ENCODE peak calls at places on chromosome 4, in ten cellular contexts. U is upper lobe of right lung, F is cardiac muscle cell, Q is lung, B is astrocyte of the spinal cord, A is bronchial epithelial cell, Y is GM12865, V is MM.1S, I is thoracic aorta, E is thyroid gland. W is an unnamed sample.

GRCh38 chr4:124079174-124079780 is 633.3 kb downstream of the ANKRD50 start:
- DNase-seq in E (no peak), Q (no peak), V (no peak), A (no peak), F (peak; percentile 28), B (peak; percentile 21), Y (no peak), U (no peak), I (no peak), W (peak; percentile 58)

GRCh38 chr4:173168396-173169177 is at the start of gene GALNT7:
- DNase-seq in Y (peak; percentile 86), I (no peak), U (peak; percentile 89), V (peak; percentile 58), F (peak; percentile 73), E (peak; percentile 84), B (peak; percentile 67), Q (peak; percentile 79), A (peak; percentile 48), W (peak; percentile 58)

GRCh38 chr4:184528713-184529112 is 54.4 kb upstream of the IRF2 start:
- DNase-seq in B (no peak), A (no peak), E (no peak), Y (no peak), F (no peak), I (no peak), V (no peak), Q (no peak), U (no peak), W (no peak)

GRCh38 chr4:61202100-61202637 is 2.0 kb downstream of the ADGRL3 start:
- DNase-seq in A (no peak), F (no peak), I (no peak), U (no peak), B (peak; percentile 8), E (no peak), Y (no peak), Q (no peak), V (no peak), W (peak; percentile 12)

GRCh38 chr4:89492476-89493110 is 185.0 kb upstream of the GPRIN3 start:
- DNase-seq in U (no peak), B (peak; percentile 84), E (no peak), Q (no peak), A (peak; percentile 84), Y (no peak), I (no peak), V (no peak), F (peak; percentile 86), W (peak; percentile 92)

GRCh38 chr4:106315476-106315967 is 487 bp downstream of the TBCK start:
- DNase-seq in Y (no peak), Q (peak; percentile 30), I (no peak), B (peak; percentile 24), E (no peak), A (peak; percentile 98), F (no peak), U (no peak), V (peak; percentile 21), W (peak; percentile 18)

GRCh38 chr4:23837366-23837765 is 52.5 kb downstream of the PPARGC1A start:
- DNase-seq in B (no peak), V (no peak), A (no peak), U (no peak), I (no peak), F (no peak), E (no peak), Q (no peak), Y (no peak), W (no peak)

GRCh38 chr4:3665360-3665891 is 100.8 kb upstream of the ADRA2C start:
- DNase-seq in Q (no peak), B (no peak), V (no peak), I (no peak), E (no peak), A (no peak), U (no peak), F (no peak), Y (no peak), W (no peak)

GRCh38 chr4:105709081-105709450 is 482 bp downstream of the GSTCD start:
- DNase-seq in F (peak; percentile 16), A (peak; percentile 35), Y (peak; percentile 40), E (no peak), U (no peak), V (peak; percentile 13), B (peak; percentile 24), Q (no peak), I (no peak), W (no peak)

GRCh38 chr4:102047616-102048015 is 257.1 kb downstream of the BANK1 start:
- DNase-seq in A (no peak), Q (no peak), I (no peak), F (no peak), Y (no peak), B (no peak), U (no peak), V (no peak), E (no peak), W (no peak)

GRCh38 chr4:4461850-4462249 is 74.9 kb downstream of the NSG1 start:
- DNase-seq in Y (no peak), A (no peak), E (peak; percentile 42), F (no peak), U (peak; percentile 67), Q (no peak), B (no peak), V (no peak), I (no peak), W (no peak)

GRCh38 chr4:10019521-10020051 is 1.7 kb downstream of the SLC2A9 start:
- DNase-seq in U (no peak), F (no peak), I (no peak), Q (no peak), A (no peak), V (no peak), E (peak; percentile 63), Y (no peak), B (no peak), W (no peak)
- H3K4me3 ChIP-seq in U (peak overlapping the region; percentile 49), F (peak overlapping the region; percentile 19), I (peak overlapping the region; percentile 62), Q (no peak overlapping the region), A (peak overlapping the region; percentile 0), V (peak overlapping the region; percentile 61), E (peak overlapping the region; percentile 37), Y (no peak overlapping the region), B (no peak overlapping the region), W (peak overlapping the region; percentile 55)

DNA sequence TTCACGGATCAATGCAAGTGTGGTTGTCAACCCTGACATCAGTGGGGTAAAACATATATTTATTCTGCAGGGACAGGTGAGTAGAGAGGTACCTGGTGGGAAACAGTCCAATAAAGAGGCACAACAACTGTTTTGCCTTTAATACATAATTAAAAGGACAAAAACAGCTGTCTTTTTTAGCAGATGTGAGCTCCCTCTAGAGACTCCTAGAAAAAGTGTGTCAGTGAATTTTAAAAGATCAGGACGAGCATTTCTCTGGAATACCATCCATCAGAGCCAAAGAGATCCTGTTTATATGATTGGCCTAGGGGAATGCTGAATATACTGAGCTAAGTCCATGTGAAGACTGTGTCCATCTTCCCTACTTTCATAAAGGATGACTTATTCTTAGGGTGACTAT is 58.3 kb downstream of the TMEM144 start:
- DNase-seq in B (no peak), U (no peak), V (no peak), Y (no peak), Q (no peak), E (no peak), I (no peak), F (no peak), A (no peak), W (no peak)
- TF ChIP-seq CTCF in B (no peak), U (no peak), V (no peak), Y (no peak), Q (no peak), E (no peak), I (no peak), F (no peak), A (no peak), W (peak; percentile 17)

GRCh38 chr4:48015216-48015615 is 1.3 kb downstream of the CNGA1 start:
- DNase-seq in Q (no peak), Y (no peak), B (no peak), F (no peak), I (no peak), E (no peak), U (no peak), V (no peak), A (peak; percentile 58), W (no peak)

GRCh38 chr4:48018112-48018511 is 1.5 kb downstream of the NIPAL1 start:
- DNase-seq in Q (no peak), F (no peak), A (peak; percentile 36), Y (no peak), I (no peak), B (no peak), V (no peak), U (no peak), E (no peak), W (no peak)

GRCh38 chr4:48016141-48017107 is at the start of the genes CNGA1 and NIPAL1:
- DNase-seq in Y (peak; percentile 69), Q (peak; percentile 78), I (peak; percentile 10), E (peak; percentile 96), V (peak; percentile 72), B (peak; percentile 57), U (peak; percentile 93), A (peak; percentile 77), F (peak; percentile 68), W (peak; percentile 69)

GRCh38 chr4:48017108-48017527 is 546 bp downstream of the NIPAL1 start:
- DNase-seq in Y (no peak), A (peak; percentile 92), E (peak; percentile 45), F (peak; percentile 61), V (no peak), I (peak; percentile 31), B (peak; percentile 64), U (peak; percentile 78), Q (peak; percentile 46), W (peak; percentile 77)

DNA sequence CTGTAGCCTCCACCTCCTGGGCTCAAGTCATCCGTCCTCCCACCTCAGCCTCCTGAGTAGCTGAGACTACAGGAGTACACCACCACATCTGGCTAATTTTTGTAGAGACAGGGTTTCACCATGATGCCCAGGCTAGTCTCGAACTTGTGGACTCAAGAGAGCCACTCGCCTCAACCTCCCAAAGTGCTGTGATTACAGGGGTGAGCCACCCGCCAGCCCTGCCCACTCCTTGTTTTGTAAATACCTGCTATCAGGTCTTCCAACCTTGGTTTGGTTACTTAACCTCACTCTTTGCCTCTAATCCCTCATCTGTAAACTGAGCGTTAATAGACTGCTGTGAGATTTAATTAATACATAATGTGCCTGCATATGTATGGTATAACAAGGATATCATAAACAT is 803 bp downstream of the CNGA1 start:
- DNase-seq in B (no peak), A (no peak), Q (no peak), I (no peak), F (no peak), V (no peak), E (no peak), Y (no peak), U (no peak), W (no peak)
- H3K4me3 ChIP-seq in B (no peak overlapping the region), A (peak overlapping the region; percentile 73), Q (no peak overlapping the region), I (no peak overlapping the region), F (peak overlapping the region; percentile 83), V (peak overlapping the region; percentile 61), E (no peak overlapping the region), Y (peak overlapping the region; percentile 78), U (peak overlapping the region; percentile 70), W (peak overlapping the region; percentile 70)

DNA sequence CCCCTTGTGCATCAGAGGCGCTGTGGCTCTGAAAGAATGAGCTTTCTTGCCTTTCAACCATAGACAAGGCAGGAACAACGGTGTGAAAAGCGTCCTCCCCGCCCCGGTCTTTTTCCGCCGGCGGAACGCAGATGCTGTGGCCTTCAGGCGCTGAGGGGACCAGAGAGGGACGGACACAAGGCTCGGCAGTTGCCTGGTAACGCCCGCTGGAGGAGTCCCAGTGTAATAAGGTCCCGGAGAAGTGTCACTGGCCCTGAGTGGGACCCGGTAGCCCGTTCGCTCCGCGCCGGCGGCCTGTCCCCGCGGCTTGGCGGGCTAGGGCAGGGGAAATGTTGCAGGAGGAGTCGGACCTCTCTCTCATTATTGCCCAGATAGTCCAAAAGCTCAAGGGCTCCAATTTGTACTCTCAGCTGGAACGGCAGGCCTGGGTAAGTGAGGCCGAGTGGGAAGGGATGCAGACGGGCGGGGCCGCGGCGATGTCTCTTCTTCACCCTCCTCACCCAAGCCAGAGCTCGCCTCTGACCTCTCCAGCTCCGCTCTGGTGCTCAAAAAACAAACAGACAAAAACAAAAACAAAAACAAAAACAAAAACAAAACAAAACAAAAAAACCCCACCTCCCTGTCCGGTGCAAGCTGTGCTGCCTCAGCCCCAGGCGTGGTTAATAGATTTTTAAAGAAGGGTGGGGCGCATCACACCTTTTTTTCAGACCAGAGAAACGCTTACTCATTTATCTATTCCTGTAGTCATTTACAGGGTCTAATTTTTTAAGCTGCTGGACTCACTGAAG is at the start of gene TBC1D19:
- DNase-seq in I (peak; percentile 51), E (peak; percentile 90), Q (peak; percentile 89), F (peak; percentile 91), B (peak; percentile 91), U (peak; percentile 94), A (peak; percentile 72), Y (peak; percentile 94), V (peak; percentile 89), W (peak; percentile 90)
- TF ChIP-seq CTCF in I (no peak), E (peak; percentile 23), Q (no peak), F (no peak), B (no peak), U (no peak), A (no peak), Y (no peak), V (peak; percentile 24), W (no peak)